ENCODE peak calls at places on chromosomes 4 and X, in five cellular contexts. One of them, this sample, is unnamed.

GRCh38 chrX:119475389-119476101 is 7.3 kb downstream of the SLC25A5 start:
- DNase-seq in transverse colon: no peak
- DNase-seq in dorsolateral prefrontal cortex: no peak
- DNase-seq in IMR-90: peak
- DNase-seq in fibroblast of lung: no peak
- DNase-seq in this sample: no peak

GRCh38 chr4:41454393-41454792 is 83.6 kb upstream of the LIMCH1 start:
- DNase-seq in transverse colon: no peak
- DNase-seq in dorsolateral prefrontal cortex: no peak
- DNase-seq in IMR-90: no peak
- DNase-seq in fibroblast of lung: no peak
- DNase-seq in this sample: peak

GRCh38 chr4:15729910-15730533 is 27.2 kb downstream of the BST1 start:
- DNase-seq in fibroblast of lung: peak
- DNase-seq in transverse colon: no peak
- DNase-seq in IMR-90: peak
- DNase-seq in dorsolateral prefrontal cortex: no peak
- DNase-seq in this sample: peak

GRCh38 chr4:42371306-42372063 is 25.8 kb upstream of the SHISA3 start:
- DNase-seq in transverse colon: no peak
- DNase-seq in IMR-90: peak
- DNase-seq in fibroblast of lung: peak
- DNase-seq in dorsolateral prefrontal cortex: no peak
- DNase-seq in this sample: peak

GRCh38 chrX:9785944-9786741 is at the start of gene SHROOM2:
- DNase-seq in fibroblast of lung: no peak
- DNase-seq in dorsolateral prefrontal cortex: no peak
- DNase-seq in transverse colon: no peak
- DNase-seq in IMR-90: no peak
- DNase-seq in this sample: no peak

GRCh38 chr4:183409956-183410355 is 34.5 kb upstream of the CDKN2AIP start:
- DNase-seq in transverse colon: no peak
- DNase-seq in dorsolateral prefrontal cortex: no peak
- DNase-seq in IMR-90: no peak
- DNase-seq in fibroblast of lung: no peak
- DNase-seq in this sample: no peak

GRCh38 chr4:131566026-131566425 is 1583.1 kb upstream of the PCDH10 start:
- DNase-seq in fibroblast of lung: no peak
- DNase-seq in transverse colon: no peak
- DNase-seq in IMR-90: no peak
- DNase-seq in dorsolateral prefrontal cortex: no peak
- DNase-seq in this sample: no peak

GRCh38 chr4:106996490-106996889 is 39.6 kb downstream of the DKK2 start:
- DNase-seq in fibroblast of lung: no peak
- DNase-seq in dorsolateral prefrontal cortex: no peak
- DNase-seq in IMR-90: no peak
- DNase-seq in transverse colon: no peak
- DNase-seq in this sample: no peak

GRCh38 chr4:39178706-39179105 is 3.6 kb upstream of the WDR19 start:
- DNase-seq in dorsolateral prefrontal cortex: no peak
- DNase-seq in transverse colon: no peak
- DNase-seq in IMR-90: peak
- DNase-seq in fibroblast of lung: no peak
- DNase-seq in this sample: no peak

GRCh38 chrX:87634361-87634760 is 116.8 kb downstream of the KLHL4 start:
- DNase-seq in IMR-90: no peak
- DNase-seq in dorsolateral prefrontal cortex: no peak
- DNase-seq in fibroblast of lung: no peak
- DNase-seq in transverse colon: no peak
- DNase-seq in this sample: peak

GRCh38 chr4:138062929-138063328 is 179.2 kb downstream of the SLC7A11 start:
- DNase-seq in transverse colon: no peak
- DNase-seq in dorsolateral prefrontal cortex: no peak
- DNase-seq in fibroblast of lung: peak
- DNase-seq in IMR-90: peak
- DNase-seq in this sample: peak

GRCh38 chr4:174394915-174395314 is 111.2 kb downstream of the CEP44 start:
- DNase-seq in dorsolateral prefrontal cortex: no peak
- DNase-seq in transverse colon: no peak
- DNase-seq in fibroblast of lung: peak
- DNase-seq in IMR-90: peak
- DNase-seq in this sample: peak

GRCh38 chr4:4491396-4491893 is 50.4 kb downstream of the STX18 start:
- DNase-seq in fibroblast of lung: no peak
- DNase-seq in dorsolateral prefrontal cortex: no peak
- DNase-seq in IMR-90: no peak
- DNase-seq in transverse colon: no peak
- DNase-seq in this sample: no peak

GRCh38 chrX:107826286-107827136 is 845 bp downstream of the MID2 start:
- DNase-seq in IMR-90: peak
- DNase-seq in dorsolateral prefrontal cortex: no peak
- DNase-seq in fibroblast of lung: peak
- DNase-seq in transverse colon: peak
- DNase-seq in this sample: peak

GRCh38 chr4:158856852-158857251 is 88.0 kb downstream of the FNIP2 start:
- DNase-seq in dorsolateral prefrontal cortex: no peak
- DNase-seq in fibroblast of lung: peak
- DNase-seq in IMR-90: peak
- DNase-seq in transverse colon: no peak
- DNase-seq in this sample: peak

GRCh38 chr4:126202226-126202625 is 887.5 kb downstream of the FAT4 start:
- DNase-seq in IMR-90: no peak
- DNase-seq in transverse colon: no peak
- DNase-seq in dorsolateral prefrontal cortex: no peak
- DNase-seq in fibroblast of lung: no peak
- DNase-seq in this sample: no peak

GRCh38 chrX:39953027-39953426 is 144.7 kb downstream of the BCOR start:
- DNase-seq in IMR-90: no peak
- DNase-seq in fibroblast of lung: no peak
- DNase-seq in dorsolateral prefrontal cortex: no peak
- DNase-seq in transverse colon: no peak
- DNase-seq in this sample: no peak

GRCh38 chrX:83419030-83419792 is 88.9 kb upstream of the POU3F4 start:
- DNase-seq in transverse colon: no peak
- DNase-seq in IMR-90: no peak
- DNase-seq in fibroblast of lung: no peak
- DNase-seq in dorsolateral prefrontal cortex: no peak
- DNase-seq in this sample: no peak

GRCh38 chrX:83416273-83416672 is 91.8 kb upstream of the POU3F4 start:
- DNase-seq in transverse colon: no peak
- DNase-seq in dorsolateral prefrontal cortex: no peak
- DNase-seq in IMR-90: no peak
- DNase-seq in fibroblast of lung: no peak
- DNase-seq in this sample: no peak
- TF ChIP-seq CTCF in transverse colon: no peak
- TF ChIP-seq CTCF in dorsolateral prefrontal cortex: no peak
- TF ChIP-seq CTCF in IMR-90: peak
- TF ChIP-seq CTCF in fibroblast of lung: no peak
- TF ChIP-seq CTCF in this sample: peak

GRCh38 chrX:2958199-2958598 is 29.1 kb upstream of the ARSD start:
- DNase-seq in transverse colon: no peak
- DNase-seq in dorsolateral prefrontal cortex: no peak
- DNase-seq in IMR-90: no peak
- DNase-seq in fibroblast of lung: no peak
- DNase-seq in this sample: no peak
- H3K4me3 ChIP-seq in transverse colon: no peak
- H3K4me3 ChIP-seq in dorsolateral prefrontal cortex: no peak
- H3K4me3 ChIP-seq in IMR-90: no peak
- H3K4me3 ChIP-seq in fibroblast of lung: no peak
- H3K4me3 ChIP-seq in this sample: no peak

GRCh38 chrX:106035064-106035463 is 3.5 kb downstream of the SERPINA7 start:
- DNase-seq in dorsolateral prefrontal cortex: no peak
- DNase-seq in transverse colon: no peak
- DNase-seq in IMR-90: no peak
- DNase-seq in fibroblast of lung: no peak
- DNase-seq in this sample: no peak
- TF ChIP-seq CTCF in dorsolateral prefrontal cortex: no peak
- TF ChIP-seq CTCF in transverse colon: no peak
- TF ChIP-seq CTCF in IMR-90: no peak
- TF ChIP-seq CTCF in fibroblast of lung: no peak
- TF ChIP-seq CTCF in this sample: no peak

DNA sequence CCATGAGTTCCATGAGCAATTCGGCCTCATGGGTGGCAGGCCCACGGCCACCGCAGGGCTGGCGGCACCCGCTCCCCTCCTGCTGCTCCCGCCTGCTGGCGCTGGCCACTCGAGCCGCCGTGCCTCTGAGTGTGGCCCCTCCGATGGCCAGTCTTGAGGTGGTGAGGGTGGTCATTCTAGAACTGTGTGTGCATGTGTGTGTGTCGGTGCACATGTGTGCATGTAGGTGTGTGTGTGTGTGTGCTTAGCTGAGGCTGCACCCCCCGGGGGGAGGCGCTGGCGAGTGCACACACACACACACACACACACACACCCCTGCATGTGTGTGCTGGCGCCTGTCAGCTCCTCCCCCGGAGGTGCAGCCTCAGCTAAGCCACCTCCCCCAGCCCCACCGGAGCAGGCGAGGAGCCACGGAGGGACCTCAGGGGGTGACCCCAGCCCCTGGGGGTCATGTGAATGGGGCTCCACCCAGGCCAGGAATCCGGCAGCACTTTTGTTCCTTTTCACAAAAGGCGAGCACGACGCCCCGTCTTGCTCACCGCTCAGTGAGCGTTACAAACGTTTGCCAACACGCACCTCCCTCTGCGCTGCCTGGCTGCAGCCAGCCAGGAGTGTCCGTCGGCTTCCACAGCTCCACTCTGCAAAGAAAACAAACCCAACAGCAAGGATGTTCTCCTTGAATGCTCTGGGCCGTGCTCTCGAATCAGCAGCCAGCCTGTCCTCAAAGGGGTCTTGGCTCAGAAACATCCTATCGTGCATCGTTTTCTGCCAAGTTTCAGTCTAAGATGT is 29.9 kb downstream of the FGFRL1 start:
- DNase-seq in fibroblast of lung: peak
- DNase-seq in transverse colon: no peak
- DNase-seq in IMR-90: peak
- DNase-seq in dorsolateral prefrontal cortex: no peak
- DNase-seq in this sample: peak
- H3K4me3 ChIP-seq in fibroblast of lung: no peak
- H3K4me3 ChIP-seq in transverse colon: no peak
- H3K4me3 ChIP-seq in IMR-90: no peak
- H3K4me3 ChIP-seq in dorsolateral prefrontal cortex: no peak
- H3K4me3 ChIP-seq in this sample: no peak